ENCODE peak calls at places on chromosomes 2 and 18, in five cellular contexts. N is central memory CD4-positive, alpha-beta T cell; H is heart right ventricle; I is NB4; D is naive thymus-derived CD4-positive, alpha-beta T cell. B is an unnamed sample.

GRCh38 chr18:22257022-22257543 is 87.7 kb downstream of the GATA6 start:
- DNase-seq in N (no peak), I (no peak), D (no peak), H (no peak), B (no peak)

GRCh38 chr2:157922815-157923214 is 46.7 kb upstream of the ACVR1 start:
- DNase-seq in D (no peak), N (no peak), I (no peak), H (no peak), B (no peak)

GRCh38 chr18:41146301-41146700 is 808.7 kb upstream of the PIK3C3 start:
- DNase-seq in H (no peak), N (no peak), I (no peak), D (no peak), B (no peak)

GRCh38 chr18:50687491-50687890 is 127.6 kb downstream of the MAPK4 start:
- DNase-seq in H (no peak), N (no peak), I (no peak), D (no peak), B (no peak)

GRCh38 chr2:134465228-134465627 is 211.4 kb downstream of the MGAT5 start:
- DNase-seq in D (no peak), I (no peak), N (no peak), H (no peak), B (no peak)

GRCh38 chr2:204776781-204777559 is 231.7 kb downstream of the PARD3B start:
- DNase-seq in N (no peak), I (no peak), H (no peak), D (no peak), B (no peak)

GRCh38 chr2:28720345-28720744 is 31.3 kb upstream of the PPP1CB start:
- DNase-seq in D (no peak), I (no peak), N (no peak), H (no peak), B (no peak)

GRCh38 chr18:46678785-46679404 is 21.9 kb upstream of the LOXHD1 start:
- DNase-seq in H (no peak), D (no peak), N (no peak), I (peak; percentile 11), B (no peak)

GRCh38 chr18:60266558-60266957 is 106.0 kb downstream of the MC4R start:
- DNase-seq in H (no peak), N (no peak), I (no peak), D (no peak), B (no peak)

GRCh38 chr2:100321181-100321880 is 970 bp downstream of the LONRF2 start:
- DNase-seq in N (no peak), D (no peak), H (peak; percentile 31), I (no peak), B (no peak)

GRCh38 chr2:25310690-25310964 is 31.1 kb downstream of the DNMT3A start:
- DNase-seq in D (no peak), I (no peak), H (no peak), N (no peak), B (no peak)

GRCh38 chr18:28013064-28013463 is 163.9 kb downstream of the CDH2 start:
- DNase-seq in H (no peak), I (no peak), N (no peak), D (no peak), B (no peak)

GRCh38 chr2:70767699-70768584 is at the start of gene ADD2:
- DNase-seq in H (peak; percentile 20), D (peak; percentile 40), I (peak; percentile 81), N (no peak), B (no peak)

GRCh38 chr2:131127979-131128378 is 22.8 kb downstream of the PLEKHB2 start:
- DNase-seq in N (no peak), I (no peak), H (no peak), D (no peak), B (no peak)

GRCh38 chr2:188187726-188188125 is 103.9 kb upstream of the GULP1 start:
- DNase-seq in N (no peak), I (no peak), D (no peak), H (no peak), B (no peak)

GRCh38 chr2:46936566-46936965 is 21.0 kb upstream of the MCFD2 start:
- DNase-seq in H (no peak), D (no peak), N (no peak), I (no peak), B (no peak)

GRCh38 chr2:28608061-28608828 is 112.4 kb downstream of the PLB1 start:
- DNase-seq in D (no peak), H (peak; percentile 51), N (no peak), I (no peak), B (no peak)

GRCh38 chr2:193521523-193521922 is 1326.8 kb upstream of the TMEFF2 start:
- DNase-seq in H (no peak), I (no peak), N (no peak), D (no peak), B (no peak)

GRCh38 chr2:241000831-241001321 is 2.5 kb downstream of the SNED1 start:
- DNase-seq in N (no peak), D (no peak), I (no peak), H (no peak), B (no peak)

GRCh38 chr2:43343573-43344304 is 117.3 kb upstream of the ZFP36L2 start:
- DNase-seq in D (no peak), H (peak; percentile 31), N (no peak), I (no peak), B (no peak)

GRCh38 chr2:46793423-46794416 is 121.9 kb downstream of the MCFD2 start:
- DNase-seq in I (no peak), D (no peak), N (no peak), H (no peak), B (no peak)

GRCh38 chr2:204282525-204282924 is 262.8 kb upstream of the PARD3B start:
- DNase-seq in I (no peak), D (no peak), H (no peak), N (no peak), B (no peak)

GRCh38 chr2:111168528-111168929 is 47.8 kb downstream of the BCL2L11 start:
- DNase-seq in D (peak; percentile 16), I (peak; percentile 68), N (peak; percentile 4), H (peak; percentile 28), B (no peak)

GRCh38 chr2:20573611-20574422 is 77.1 kb downstream of the HS1BP3 start:
- DNase-seq in N (no peak), H (no peak), I (no peak), D (no peak), B (no peak)

GRCh38 chr2:219622472-219622871 is 5.0 kb upstream of the SLC4A3 start:
- DNase-seq in H (no peak), D (no peak), I (no peak), N (no peak), B (no peak)

GRCh38 chr2:137700681-137701080 is 263.6 kb upstream of the HNMT start:
- DNase-seq in D (no peak), I (no peak), N (no peak), H (no peak), B (no peak)

GRCh38 chr2:153519260-153519875 is 40.8 kb upstream of the RPRM start:
- DNase-seq in I (peak; percentile 67), N (peak; percentile 6), H (no peak), D (no peak), B (no peak)

GRCh38 chr2:70551156-70551555 is 2.5 kb downstream of the TGFA start:
- DNase-seq in H (no peak), D (no peak), N (no peak), I (no peak), B (no peak)

GRCh38 chr2:16644204-16644925 is 21.3 kb downstream of the CYRIA start:
- DNase-seq in H (no peak), I (no peak), D (no peak), N (no peak), B (no peak)

GRCh38 chr18:48031011-48031480 is 100.6 kb upstream of the SMAD2 start:
- DNase-seq in D (no peak), I (peak; percentile 54), H (no peak), N (no peak), B (no peak)

GRCh38 chr2:67135201-67135600 is 261.9 kb upstream of the ETAA1 start:
- DNase-seq in D (no peak), H (no peak), N (no peak), I (no peak), B (no peak)

GRCh38 chr2:66490588-66491001 is 55.7 kb downstream of the MEIS1 start:
- DNase-seq in D (no peak), N (no peak), H (no peak), I (no peak), B (no peak)

GRCh38 chr2:174614261-174614660 is 16.7 kb upstream of the WIPF1 start:
- DNase-seq in N (no peak), I (no peak), H (no peak), D (no peak), B (no peak)

GRCh38 chr2:120678251-120678650 is 57.4 kb upstream of the GLI2 start:
- DNase-seq in H (no peak), N (no peak), I (peak; percentile 21), D (no peak), B (no peak)

GRCh38 chr2:108412995-108413726 is 35.4 kb downstream of the SULT1C4 start:
- DNase-seq in N (no peak), I (no peak), D (no peak), H (no peak), B (no peak)